ENCODE peak calls at places on chromosomes 11 and 22, in six cellular contexts. X, D, V, L, F and Q are unnamed samples.

GRCh38 chr11:126834149-126834548 is 166.4 kb downstream of the KIRREL3 start:
- DNase-seq in D (no peak), F (peak), V (no peak), L (no peak), X (no peak), Q (peak)

GRCh38 chr22:43974028-43974545 is 18.8 kb downstream of the SAMM50 start:
- DNase-seq in F (no peak), X (no peak), L (no peak), D (no peak), V (no peak), Q (no peak)

GRCh38 chr22:49993649-49994360 is 18.8 kb downstream of the IL17REL start:
- DNase-seq in X (no peak), F (no peak), D (no peak), L (no peak), V (no peak), Q (no peak)

GRCh38 chr11:103494491-103494890 is 385.3 kb downstream of the DYNC2H1 start:
- DNase-seq in D (no peak), X (no peak), F (no peak), L (no peak), V (no peak), Q (no peak)

GRCh38 chr11:39459606-39460005 is 1999.8 kb downstream of the LRRC4C start:
- DNase-seq in D (no peak), V (no peak), L (no peak), F (no peak), X (no peak), Q (no peak)

GRCh38 chr11:86637976-86638375 is 34.4 kb downstream of the ME3 start:
- DNase-seq in V (no peak), L (no peak), D (no peak), X (no peak), F (peak), Q (no peak)

GRCh38 chr11:69659591-69659990 is 15.6 kb downstream of the LTO1 start:
- DNase-seq in X (no peak), D (no peak), V (no peak), F (no peak), L (no peak), Q (no peak)

GRCh38 chr22:35887296-35887875 is 141.2 kb downstream of the RBFOX2 start:
- DNase-seq in F (no peak), L (no peak), D (no peak), V (no peak), X (no peak), Q (no peak)

GRCh38 chr22:40345801-40346177 is 511 bp upstream of the ADSL start:
- DNase-seq in D (peak), V (peak), X (no peak), F (peak), L (no peak), Q (no peak)

GRCh38 chr22:24109649-24110048 is 71.6 kb upstream of the SUSD2 start:
- DNase-seq in D (no peak), F (no peak), X (no peak), V (no peak), L (no peak), Q (no peak)

GRCh38 chr22:24146190-24146616 is 35.1 kb upstream of the SUSD2 start:
- DNase-seq in V (peak), L (no peak), X (no peak), F (peak), D (peak), Q (no peak)

GRCh38 chr11:118615282-118615979 is 8.0 kb downstream of the PHLDB1 start:
- DNase-seq in V (peak), F (no peak), X (peak), D (no peak), L (no peak), Q (no peak)

GRCh38 chr11:106507645-106508306 is 430.3 kb downstream of the AASDHPPT start:
- DNase-seq in D (no peak), F (no peak), L (no peak), V (no peak), X (no peak), Q (no peak)

GRCh38 chr11:116641561-116642045 is 131.2 kb downstream of the BUD13 start:
- DNase-seq in D (peak), V (peak), L (peak), X (peak), F (peak), Q (no peak)

GRCh38 chr22:20494978-20495860 is at the start of gene KLHL22:
- DNase-seq in V (no peak), D (no peak), L (peak), F (peak), X (peak), Q (no peak)

GRCh38 chr11:126925321-126926093 is 75.1 kb downstream of the KIRREL3 start:
- DNase-seq in L (no peak), X (no peak), D (no peak), F (peak), V (no peak), Q (no peak)

GRCh38 chr22:28810839-28811491 is 10.6 kb upstream of the XBP1 start:
- DNase-seq in D (no peak), V (no peak), X (no peak), L (no peak), F (no peak), Q (no peak)

GRCh38 chr11:76626921-76627391 is 43.6 kb downstream of the LRRC32 start:
- DNase-seq in V (no peak), L (no peak), X (no peak), D (no peak), F (peak), Q (no peak)

GRCh38 chr22:37284807-37285355 is 2.6 kb downstream of the CYTH4 start:
- DNase-seq in F (no peak), D (no peak), X (no peak), L (no peak), V (no peak), Q (no peak)

GRCh38 chr11:62433141-62433543 is 14.3 kb downstream of the SCGB1A1 start:
- DNase-seq in X (no peak), L (no peak), F (no peak), V (no peak), D (no peak), Q (no peak)

GRCh38 chr11:108223449-108224149 is 732 bp downstream of the ATM start:
- DNase-seq in F (peak), X (no peak), D (no peak), V (no peak), L (no peak), Q (no peak)

GRCh38 chr11:7787239-7787638 is 9.5 kb downstream of the OR5P2 start:
- DNase-seq in L (no peak), V (no peak), F (no peak), D (no peak), X (no peak), Q (no peak)

GRCh38 chr11:132430352-132431091 is 1060.1 kb downstream of the NTM start:
- DNase-seq in L (no peak), D (peak), V (no peak), X (no peak), F (no peak), Q (no peak)

GRCh38 chr22:22935546-22936157 is 48.0 kb downstream of the IGLL5 start:
- DNase-seq in V (peak), F (no peak), L (no peak), X (no peak), D (no peak), Q (no peak)

GRCh38 chr11:12235945-12236743 is 125.8 kb downstream of the MICAL2 start:
- DNase-seq in L (no peak), F (peak), V (no peak), X (peak), D (peak), Q (no peak)

GRCh38 chr11:131888230-131888826 is 517.9 kb downstream of the NTM start:
- DNase-seq in F (peak), V (no peak), D (no peak), X (no peak), L (no peak), Q (peak)

GRCh38 chr22:38397189-38398097 is 57.6 kb downstream of the KCNJ4 start:
- DNase-seq in D (no peak), X (peak), V (peak), L (no peak), F (peak), Q (no peak)

GRCh38 chr22:17920145-17920605 is 104.2 kb downstream of the MICAL3 start:
- DNase-seq in X (no peak), L (no peak), D (peak), V (peak), F (peak), Q (no peak)

GRCh38 chr11:59102259-59102765 is 4.7 kb upstream of the FAM111B start:
- DNase-seq in V (peak), L (peak), F (peak), X (peak), D (no peak), Q (no peak)

GRCh38 chr11:9094420-9094819 is 3.0 kb upstream of the SCUBE2 start:
- DNase-seq in D (no peak), X (no peak), F (no peak), L (no peak), V (no peak), Q (no peak)

GRCh38 chr11:26849009-26849408 is 127.1 kb upstream of the SLC5A12 start:
- DNase-seq in F (peak), V (no peak), L (no peak), X (no peak), D (no peak), Q (no peak)

GRCh38 chr11:9657531-9657930 is 6.3 kb upstream of the SWAP70 start:
- DNase-seq in F (no peak), L (no peak), D (no peak), V (no peak), X (no peak), Q (no peak)

GRCh38 chr11:66842896-66843775 is at the start of gene RCE1:
- DNase-seq in D (peak), F (peak), X (peak), V (peak), L (peak), Q (no peak)

GRCh38 chr11:103633037-103633788 is 403.2 kb upstream of the DDI1 start:
- DNase-seq in F (peak), X (peak), V (no peak), D (no peak), L (no peak), Q (no peak)

GRCh38 chr11:91869751-91870150 is 354.9 kb upstream of the FAT3 start:
- DNase-seq in X (no peak), F (no peak), L (no peak), D (no peak), V (no peak), Q (no peak)

GRCh38 chr11:4480577-4481539 is 1.6 kb upstream of the OR52K1 start:
- DNase-seq in F (peak), V (no peak), D (no peak), X (no peak), L (no peak), Q (no peak)

GRCh38 chr11:68256331-68256741 is 15.4 kb downstream of the C11orf24 start:
- DNase-seq in V (no peak), X (no peak), F (peak), L (no peak), D (no peak), Q (no peak)

GRCh38 chr22:37050913-37051628 is 471 bp upstream of the KCTD17 start:
- DNase-seq in X (peak), F (no peak), D (no peak), V (no peak), L (no peak), Q (no peak)

GRCh38 chr11:316891-317291 is 3.1 kb downstream of the IFITM1 start:
- DNase-seq in X (no peak), L (no peak), F (no peak), D (no peak), V (no peak), Q (no peak)